ENCODE peak calls at places on chromosomes 16 and 17, in four cellular contexts. One of them, this sample, is unnamed.

GRCh38 chr17:9098242-9098641 is 76.9 kb downstream of the NTN1 start:
- DNase-seq in KBM-7: no peak
- DNase-seq in activated CD4-positive, alpha-beta T cell treated with anti-CD3 and anti-CD28 coated beads, Interleukin-2, amount 10 ng/mL, durations not matched to agents 7 days and 5 days: no peak
- DNase-seq in HEK293T: no peak
- DNase-seq in this sample: no peak

GRCh38 chr17:18920911-18921441 is 31.0 kb upstream of the SLC5A10 start:
- DNase-seq in KBM-7: peak; percentile 27
- DNase-seq in activated CD4-positive, alpha-beta T cell treated with anti-CD3 and anti-CD28 coated beads, Interleukin-2, amount 10 ng/mL, durations not matched to agents 7 days and 5 days: no peak
- DNase-seq in HEK293T: no peak
- DNase-seq in this sample: no peak

GRCh38 chr16:11440657-11441012 is 95.4 kb downstream of the RMI2 start:
- DNase-seq in KBM-7: no peak
- DNase-seq in HEK293T: no peak
- DNase-seq in activated CD4-positive, alpha-beta T cell treated with anti-CD3 and anti-CD28 coated beads, Interleukin-2, amount 10 ng/mL, durations not matched to agents 7 days and 5 days: no peak
- DNase-seq in this sample: no peak

GRCh38 chr17:41442772-41443171 is 2.0 kb upstream of the KRT38 start:
- DNase-seq in HEK293T: no peak
- DNase-seq in KBM-7: no peak
- DNase-seq in activated CD4-positive, alpha-beta T cell treated with anti-CD3 and anti-CD28 coated beads, Interleukin-2, amount 10 ng/mL, durations not matched to agents 7 days and 5 days: no peak
- DNase-seq in this sample: no peak

GRCh38 chr16:57606847-57607501 is 21.5 kb upstream of the ADGRG1 start:
- DNase-seq in activated CD4-positive, alpha-beta T cell treated with anti-CD3 and anti-CD28 coated beads, Interleukin-2, amount 10 ng/mL, durations not matched to agents 7 days and 5 days: no peak
- DNase-seq in HEK293T: no peak
- DNase-seq in KBM-7: no peak
- DNase-seq in this sample: no peak

GRCh38 chr16:56967733-56968132 is 6.0 kb downstream of the CETP start:
- DNase-seq in KBM-7: no peak
- DNase-seq in HEK293T: no peak
- DNase-seq in activated CD4-positive, alpha-beta T cell treated with anti-CD3 and anti-CD28 coated beads, Interleukin-2, amount 10 ng/mL, durations not matched to agents 7 days and 5 days: no peak
- DNase-seq in this sample: no peak

GRCh38 chr17:68248199-68248825 is 469 bp downstream of the AMZ2 start:
- DNase-seq in KBM-7: no peak
- DNase-seq in HEK293T: no peak
- DNase-seq in activated CD4-positive, alpha-beta T cell treated with anti-CD3 and anti-CD28 coated beads, Interleukin-2, amount 10 ng/mL, durations not matched to agents 7 days and 5 days: peak; percentile 59
- DNase-seq in this sample: no peak

GRCh38 chr17:14575349-14575966 is 274.6 kb downstream of the HS3ST3B1 start:
- DNase-seq in activated CD4-positive, alpha-beta T cell treated with anti-CD3 and anti-CD28 coated beads, Interleukin-2, amount 10 ng/mL, durations not matched to agents 7 days and 5 days: no peak
- DNase-seq in HEK293T: no peak
- DNase-seq in KBM-7: no peak
- DNase-seq in this sample: no peak

GRCh38 chr17:77725851-77726250 is 232.7 kb upstream of the TNRC6C start:
- DNase-seq in activated CD4-positive, alpha-beta T cell treated with anti-CD3 and anti-CD28 coated beads, Interleukin-2, amount 10 ng/mL, durations not matched to agents 7 days and 5 days: no peak
- DNase-seq in HEK293T: no peak
- DNase-seq in KBM-7: no peak
- DNase-seq in this sample: no peak

GRCh38 chr17:29119265-29119664 is 60.9 kb downstream of the MYO18A start:
- DNase-seq in activated CD4-positive, alpha-beta T cell treated with anti-CD3 and anti-CD28 coated beads, Interleukin-2, amount 10 ng/mL, durations not matched to agents 7 days and 5 days: no peak
- DNase-seq in HEK293T: no peak
- DNase-seq in KBM-7: no peak
- DNase-seq in this sample: no peak

GRCh38 chr16:22924492-22924891 is 110.5 kb downstream of the HS3ST2 start:
- DNase-seq in activated CD4-positive, alpha-beta T cell treated with anti-CD3 and anti-CD28 coated beads, Interleukin-2, amount 10 ng/mL, durations not matched to agents 7 days and 5 days: no peak
- DNase-seq in HEK293T: no peak
- DNase-seq in KBM-7: no peak
- DNase-seq in this sample: no peak

GRCh38 chr16:58684001-58684353 is 593 bp downstream of the SLC38A7 start:
- DNase-seq in KBM-7: peak; percentile 20
- DNase-seq in HEK293T: no peak
- DNase-seq in activated CD4-positive, alpha-beta T cell treated with anti-CD3 and anti-CD28 coated beads, Interleukin-2, amount 10 ng/mL, durations not matched to agents 7 days and 5 days: no peak
- DNase-seq in this sample: no peak

GRCh38 chr16:47037396-47037745 is 63.9 kb upstream of the DNAJA2 start:
- DNase-seq in activated CD4-positive, alpha-beta T cell treated with anti-CD3 and anti-CD28 coated beads, Interleukin-2, amount 10 ng/mL, durations not matched to agents 7 days and 5 days: peak; percentile 24
- DNase-seq in KBM-7: peak; percentile 43
- DNase-seq in HEK293T: peak; percentile 42
- DNase-seq in this sample: no peak

GRCh38 chr16:3363793-3364192 is 8.1 kb downstream of the OR2C1 start:
- DNase-seq in KBM-7: no peak
- DNase-seq in HEK293T: no peak
- DNase-seq in activated CD4-positive, alpha-beta T cell treated with anti-CD3 and anti-CD28 coated beads, Interleukin-2, amount 10 ng/mL, durations not matched to agents 7 days and 5 days: no peak
- DNase-seq in this sample: no peak

GRCh38 chr16:84699147-84699711 is 571 bp upstream of the USP10 start:
- DNase-seq in activated CD4-positive, alpha-beta T cell treated with anti-CD3 and anti-CD28 coated beads, Interleukin-2, amount 10 ng/mL, durations not matched to agents 7 days and 5 days: no peak
- DNase-seq in HEK293T: peak; percentile 31
- DNase-seq in KBM-7: no peak
- DNase-seq in this sample: no peak

GRCh38 chr17:17098426-17099035 is 56.3 kb downstream of the MPRIP start:
- DNase-seq in activated CD4-positive, alpha-beta T cell treated with anti-CD3 and anti-CD28 coated beads, Interleukin-2, amount 10 ng/mL, durations not matched to agents 7 days and 5 days: no peak
- DNase-seq in KBM-7: no peak
- DNase-seq in HEK293T: no peak
- DNase-seq in this sample: no peak

GRCh38 chr16:72884037-72884436 is 163.9 kb downstream of the ZFHX3 start:
- DNase-seq in HEK293T: no peak
- DNase-seq in KBM-7: no peak
- DNase-seq in activated CD4-positive, alpha-beta T cell treated with anti-CD3 and anti-CD28 coated beads, Interleukin-2, amount 10 ng/mL, durations not matched to agents 7 days and 5 days: no peak
- DNase-seq in this sample: no peak

GRCh38 chr16:15450624-15451023 is 16.2 kb downstream of the BMERB1 start:
- DNase-seq in KBM-7: no peak
- DNase-seq in HEK293T: no peak
- DNase-seq in activated CD4-positive, alpha-beta T cell treated with anti-CD3 and anti-CD28 coated beads, Interleukin-2, amount 10 ng/mL, durations not matched to agents 7 days and 5 days: no peak
- DNase-seq in this sample: no peak

GRCh38 chr16:25925466-25925865 is 233.7 kb downstream of the HS3ST4 start:
- DNase-seq in KBM-7: no peak
- DNase-seq in HEK293T: no peak
- DNase-seq in activated CD4-positive, alpha-beta T cell treated with anti-CD3 and anti-CD28 coated beads, Interleukin-2, amount 10 ng/mL, durations not matched to agents 7 days and 5 days: no peak
- DNase-seq in this sample: peak; percentile 82

GRCh38 chr17:58527949-58528348 is 13.5 kb upstream of the MTMR4 start:
- DNase-seq in activated CD4-positive, alpha-beta T cell treated with anti-CD3 and anti-CD28 coated beads, Interleukin-2, amount 10 ng/mL, durations not matched to agents 7 days and 5 days: no peak
- DNase-seq in KBM-7: no peak
- DNase-seq in HEK293T: no peak
- DNase-seq in this sample: no peak

GRCh38 chr17:62963296-62963695 is 2.7 kb upstream of the TANC2 start:
- DNase-seq in HEK293T: no peak
- DNase-seq in KBM-7: no peak
- DNase-seq in activated CD4-positive, alpha-beta T cell treated with anti-CD3 and anti-CD28 coated beads, Interleukin-2, amount 10 ng/mL, durations not matched to agents 7 days and 5 days: no peak
- DNase-seq in this sample: no peak

GRCh38 chr17:22469101-22469880 is 777.0 kb downstream of the KCNJ18 start:
- DNase-seq in activated CD4-positive, alpha-beta T cell treated with anti-CD3 and anti-CD28 coated beads, Interleukin-2, amount 10 ng/mL, durations not matched to agents 7 days and 5 days: no peak
- DNase-seq in KBM-7: no peak
- DNase-seq in HEK293T: no peak
- DNase-seq in this sample: no peak

GRCh38 chr17:35244345-35245195 is 1.7 kb downstream of the SLFN5 start:
- DNase-seq in HEK293T: peak; percentile 16
- DNase-seq in KBM-7: peak; percentile 34
- DNase-seq in activated CD4-positive, alpha-beta T cell treated with anti-CD3 and anti-CD28 coated beads, Interleukin-2, amount 10 ng/mL, durations not matched to agents 7 days and 5 days: peak; percentile 89
- DNase-seq in this sample: no peak